ENCODE peak calls at places on chromosomes 1 and 21, in five cellular contexts. I is neural progenitor cell, H is heart left ventricle, T is uterus, F is breast epithelium. B is an unnamed sample. For H3K36me3 and H3K4me1, the result is how much of the 10 kb centered on the place peaks cover.

GRCh38 chr1:145872421-145872891 is 13.2 kb downstream of the ANKRD35 start:
- DNase-seq in H (peak), F (peak), T (peak), I (peak), B (no peak)

GRCh38 chr1:107058245-107059032 is 2.0 kb downstream of the PRMT6 start:
- DNase-seq in F (no peak), T (no peak), I (no peak), H (no peak), B (no peak)

GRCh38 chr1:147676306-147677085 is 6.2 kb upstream of the ACP6 start:
- DNase-seq in H (no peak), F (no peak), I (no peak), T (no peak), B (no peak)

GRCh38 chr21:28791595-28792282 is 200.9 kb downstream of the LTN1 start:
- DNase-seq in I (no peak), H (no peak), T (no peak), F (no peak), B (no peak)

GRCh38 chr1:178465011-178465410 is 31.8 kb downstream of the CLEC20A start:
- DNase-seq in T (no peak), F (no peak), I (no peak), H (no peak), B (no peak)

GRCh38 chr1:90768826-90769225 is 51.7 kb upstream of the BARHL2 start:
- DNase-seq in I (no peak), F (no peak), H (no peak), T (no peak), B (no peak)

GRCh38 chr1:25702101-25702775 is 85.6 kb downstream of the MAN1C1 start:
- DNase-seq in I (peak), H (no peak), T (peak), F (no peak), B (no peak)

GRCh38 chr1:44679468-44679867 is 5.0 kb downstream of the ARMH1 start:
- DNase-seq in F (no peak), I (no peak), H (no peak), T (no peak), B (no peak)

GRCh38 chr1:167739752-167740151 is 18.0 kb downstream of the MPZL1 start:
- DNase-seq in F (no peak), H (no peak), I (no peak), T (no peak), B (no peak)

DNA sequence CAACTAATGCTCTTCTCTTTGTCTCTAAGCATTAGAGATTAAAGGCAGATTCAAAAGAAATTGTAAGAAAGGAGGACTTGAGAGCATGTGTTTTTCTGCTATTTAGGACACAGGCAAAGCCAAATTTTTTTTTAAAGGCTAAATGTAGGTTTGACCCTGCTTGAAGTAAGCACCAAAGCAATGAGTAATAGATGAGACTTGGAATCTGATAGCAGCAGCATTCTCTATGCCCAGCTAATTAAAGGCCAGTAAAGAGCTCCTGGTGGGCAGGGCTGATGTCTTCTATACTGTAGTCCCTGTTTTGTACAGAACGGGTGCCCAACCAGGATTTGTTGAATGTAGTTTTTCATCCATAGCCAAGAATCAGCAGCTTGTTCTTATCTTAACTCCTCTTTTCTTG is 179.6 kb downstream of the LMO4 start:
- DNase-seq in T (no peak), F (no peak), H (no peak), I (no peak), B (no peak)
- H3K4me3 ChIP-seq in T (no peak), F (no peak), H (no peak), I (no peak), B (no peak)

DNA sequence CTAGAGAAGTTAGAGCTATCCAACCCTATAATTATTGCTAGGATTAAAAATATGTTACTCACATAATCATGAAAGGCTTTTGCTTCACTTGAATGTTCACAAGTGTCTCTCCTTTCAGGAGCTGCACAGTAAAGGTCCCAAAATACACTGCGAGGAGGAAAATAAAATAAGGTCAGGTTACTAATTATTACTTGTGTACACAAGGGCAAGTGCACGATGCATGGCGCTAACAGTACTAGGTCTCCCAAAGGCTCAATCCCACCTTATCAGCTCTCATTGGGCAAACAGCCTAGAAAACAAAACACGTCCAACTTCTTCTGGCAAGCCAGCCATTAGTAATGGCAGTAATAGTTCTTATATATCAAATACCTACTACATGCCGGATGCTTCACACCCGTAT is 4.4 kb downstream of the SSBP3 start:
- DNase-seq in F (no peak), H (no peak), T (no peak), I (no peak), B (no peak)
- H3K36me3 ChIP-seq in F (under half), H (under half), T (under half), I (under half), B (under half)

DNA sequence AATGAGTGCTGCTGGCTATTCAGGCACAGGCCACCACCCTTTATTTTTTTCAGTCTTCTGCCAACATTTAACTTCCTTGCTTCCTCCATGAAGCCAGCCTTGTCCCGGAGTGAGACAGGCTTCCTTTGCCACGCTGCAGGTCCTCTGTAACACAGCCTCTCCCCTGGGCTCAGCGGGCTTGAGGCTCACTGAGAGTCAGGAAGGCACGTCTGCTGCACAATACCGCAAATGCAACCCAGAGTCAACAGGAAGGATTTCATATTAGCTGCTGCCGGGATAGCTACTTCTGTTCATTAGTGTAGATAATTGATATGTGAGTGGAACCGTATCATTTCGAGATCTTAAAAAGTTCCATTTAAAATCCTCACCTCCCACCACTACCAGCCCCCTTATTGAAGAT is 22.5 kb downstream of the MYOG start:
- DNase-seq in I (no peak), H (no peak), F (no peak), T (no peak), B (no peak)
- H3K4me1 ChIP-seq in I (under half), H (under half), F (under half), T (under half), B (under half)

DNA sequence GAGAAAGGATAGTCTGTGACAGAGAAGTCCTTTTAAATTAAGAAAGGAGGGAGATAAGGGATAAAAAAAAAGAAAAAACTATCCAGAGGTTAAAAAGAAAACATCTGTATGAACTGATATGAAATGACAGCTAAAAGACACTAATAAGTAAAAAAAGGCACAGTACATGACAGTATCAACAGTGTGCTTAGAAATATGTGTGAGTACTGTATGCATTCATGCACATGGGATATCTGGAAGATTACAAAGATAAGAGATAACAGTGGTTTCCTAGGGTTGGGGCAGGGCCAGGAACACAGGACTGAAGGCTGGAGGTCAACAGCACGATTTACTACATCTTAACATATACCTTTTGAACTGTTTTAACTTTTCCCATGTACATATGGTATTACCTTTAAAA is 13.3 kb downstream of the PTP4A2 start:
- DNase-seq in F (no peak), I (no peak), H (no peak), T (no peak), B (no peak)
- H3K4me3 ChIP-seq in F (no peak), I (no peak), H (no peak), T (no peak), B (no peak)

GRCh38 chr1:55141295-55141893 is 73.8 kb downstream of the USP24 start:
- DNase-seq in T (no peak), F (no peak), H (no peak), I (peak), B (no peak)
- H3K36me3 ChIP-seq in T (under half), F (under half), H (half or more), I (under half), B (under half)

B was measured in thyroid gland.